ENCODE peak calls at places on chromosomes 3 and 15, in four cellular contexts. A is left ventricle myocardium inferior, O is cardiac muscle cell, E is transverse colon. U is an unnamed sample.

GRCh38 chr3:64501298-64501906 is 186.4 kb downstream of the ADAMTS9 start:
- DNase-seq in O (no peak), A (no peak), E (no peak), U (peak; percentile 57)

GRCh38 chr15:91866971-91867372 is 13.5 kb downstream of the SLCO3A1 start:
- DNase-seq in O (peak; percentile 28), A (peak; percentile 72), E (no peak), U (no peak)

GRCh38 chr15:40821195-40821594 is 7.3 kb downstream of the PPP1R14D start:
- DNase-seq in O (no peak), A (no peak), E (no peak), U (no peak)

GRCh38 chr15:48963524-48964113 is at the start of gene SHC4:
- DNase-seq in E (peak; percentile 34), A (peak; percentile 64), O (peak; percentile 67), U (no peak)

GRCh38 chr3:48595526-48596121 is 495 bp upstream of the COL7A1 start:
- DNase-seq in O (no peak), A (no peak), E (peak; percentile 48), U (no peak)

GRCh38 chr3:52028572-52028971 is 27.8 kb downstream of the DUSP7 start:
- DNase-seq in E (no peak), O (no peak), A (peak; percentile 84), U (no peak)

GRCh38 chr3:148727242-148727641 is 29.5 kb downstream of the AGTR1 start:
- DNase-seq in O (peak; percentile 23), E (peak; percentile 18), A (no peak), U (peak; percentile 74)

GRCh38 chr3:46876313-46877300 is 914 bp upstream of the PTH1R start:
- DNase-seq in A (no peak), O (no peak), E (no peak), U (no peak)

GRCh38 chr15:69474846-69475455 is 22.3 kb downstream of the RPLP1 start:
- DNase-seq in O (no peak), E (no peak), A (no peak), U (no peak)

GRCh38 chr3:110881069-110881468 is 190.5 kb upstream of the NECTIN3 start:
- DNase-seq in O (peak; percentile 4), E (peak; percentile 65), A (peak; percentile 22), U (peak; percentile 40)

GRCh38 chr3:195458188-195458800 is 15.5 kb upstream of the ACAP2 start:
- DNase-seq in O (no peak), E (no peak), A (no peak), U (no peak)

GRCh38 chr15:83846847-83847246 is 192.9 kb downstream of the ADAMTSL3 start:
- DNase-seq in E (no peak), O (no peak), A (no peak), U (no peak)

GRCh38 chr3:48065035-48065434 is 48.8 kb upstream of the MAP4 start:
- DNase-seq in A (no peak), O (no peak), E (no peak), U (no peak)

GRCh38 chr3:79473993-79474392 is 293.8 kb downstream of the ROBO1 start:
- DNase-seq in E (no peak), A (no peak), O (no peak), U (no peak)

GRCh38 chr3:187740446-187741399 is 4.5 kb downstream of the BCL6 start:
- DNase-seq in O (peak; percentile 79), E (peak; percentile 76), A (peak; percentile 79), U (peak; percentile 48)

GRCh38 chr3:172218350-172219323 is 179.3 kb downstream of the FNDC3B start:
- DNase-seq in A (no peak), E (no peak), O (no peak), U (no peak)

GRCh38 chr3:13231781-13232515 is 158.7 kb upstream of the IQSEC1 start:
- DNase-seq in O (peak; percentile 51), E (no peak), A (no peak), U (no peak)

GRCh38 chr3:25441234-25441856 is 13.3 kb downstream of the RARB start:
- DNase-seq in E (peak; percentile 17), O (no peak), A (no peak), U (no peak)

GRCh38 chr3:179658584-179658983 is 5.7 kb downstream of the USP13 start:
- DNase-seq in A (no peak), E (no peak), O (peak; percentile 58), U (no peak)

GRCh38 chr3:170802164-170803151 is 67.5 kb downstream of the RPL22L1 start:
- DNase-seq in O (no peak), E (no peak), A (no peak), U (no peak)

GRCh38 chr3:120821426-120821825 is 78.9 kb downstream of the GTF2E1 start:
- DNase-seq in O (no peak), A (no peak), E (no peak), U (no peak)

GRCh38 chr3:128432898-128433629 is 33.6 kb downstream of the DNAJB8 start:
- DNase-seq in A (no peak), E (no peak), O (peak; percentile 59), U (peak; percentile 42)

GRCh38 chr15:25689592-25689991 is 173.5 kb downstream of the ATP10A start:
- DNase-seq in E (no peak), O (peak; percentile 42), A (no peak), U (peak; percentile 75)

GRCh38 chr3:123728014-123728413 is 143.2 kb upstream of the HACD2 start:
- DNase-seq in E (no peak), O (no peak), A (no peak), U (no peak)

GRCh38 chr3:38117748-38118420 is 19.0 kb downstream of the ACAA1 start:
- DNase-seq in E (peak; percentile 76), O (peak; percentile 32), A (peak; percentile 55), U (peak; percentile 78)

GRCh38 chr15:47461560-47462175 is 255.6 kb upstream of the SEMA6D start:
- DNase-seq in E (no peak), O (no peak), A (no peak), U (no peak)

GRCh38 chr3:194637066-194637465 is 3.8 kb upstream of the TMEM44 start:
- DNase-seq in E (no peak), O (no peak), A (no peak), U (no peak)

GRCh38 chr15:56146756-56147155 is 96.9 kb downstream of the RFX7 start:
- DNase-seq in A (no peak), O (no peak), E (no peak), U (no peak)

GRCh38 chr3:58066842-58067241 is 58.6 kb downstream of the FLNB start:
- DNase-seq in A (no peak), O (no peak), E (no peak), U (no peak)

GRCh38 chr3:20958161-20958560 is 772.2 kb upstream of the SGO1 start:
- DNase-seq in O (no peak), A (no peak), E (no peak), U (no peak)

GRCh38 chr15:88635343-88635742 is 3.5 kb upstream of the ISG20 start:
- DNase-seq in E (peak; percentile 57), O (no peak), A (no peak), U (no peak)
- H3K4me3 ChIP-seq in E (no peak overlapping the region), O (no peak overlapping the region), A (no peak overlapping the region), U (no peak overlapping the region)

GRCh38 chr3:134366221-134366927 is 7.9 kb downstream of the AMOTL2 start:
- DNase-seq in O (no peak), E (no peak), A (no peak), U (no peak)

GRCh38 chr3:134368751-134369105 is 5.5 kb downstream of the AMOTL2 start:
- DNase-seq in A (no peak), O (no peak), E (no peak), U (no peak)

GRCh38 chr3:134366928-134367352 is 7.3 kb downstream of the AMOTL2 start:
- DNase-seq in O (no peak), A (peak; percentile 62), E (no peak), U (no peak)

GRCh38 chr3:134367869-134368750 is 6.1 kb downstream of the AMOTL2 start:
- DNase-seq in E (no peak), O (no peak), A (no peak), U (peak; percentile 79)

GRCh38 chr3:134367412-134367811 is 6.8 kb downstream of the AMOTL2 start:
- DNase-seq in A (no peak), E (no peak), O (no peak), U (no peak)
- TF ChIP-seq CTCF in A (no peak), E (no peak), O (no peak), U (peak; percentile 24)

GRCh38 chr3:27216295-27216694 is 152.9 kb downstream of the NEK10 start:
- DNase-seq in A (no peak), O (no peak), E (no peak), U (no peak)

GRCh38 chr3:27209595-27210264 is 159.5 kb downstream of the NEK10 start:
- DNase-seq in A (no peak), O (no peak), E (no peak), U (no peak)

GRCh38 chr3:27219127-27219860 is 149.9 kb downstream of the NEK10 start:
- DNase-seq in O (no peak), E (peak; percentile 31), A (no peak), U (no peak)

GRCh38 chr3:27216955-27217552 is 152.1 kb downstream of the NEK10 start:
- DNase-seq in A (no peak), O (no peak), E (no peak), U (no peak)

GRCh38 chr3:27213450-27213849 is 155.7 kb downstream of the NEK10 start:
- DNase-seq in A (no peak), E (no peak), O (no peak), U (no peak)
- H3K27ac ChIP-seq in A (no peak overlapping the region), E (no peak overlapping the region), O (no peak overlapping the region), U (no peak overlapping the region)

DNA sequence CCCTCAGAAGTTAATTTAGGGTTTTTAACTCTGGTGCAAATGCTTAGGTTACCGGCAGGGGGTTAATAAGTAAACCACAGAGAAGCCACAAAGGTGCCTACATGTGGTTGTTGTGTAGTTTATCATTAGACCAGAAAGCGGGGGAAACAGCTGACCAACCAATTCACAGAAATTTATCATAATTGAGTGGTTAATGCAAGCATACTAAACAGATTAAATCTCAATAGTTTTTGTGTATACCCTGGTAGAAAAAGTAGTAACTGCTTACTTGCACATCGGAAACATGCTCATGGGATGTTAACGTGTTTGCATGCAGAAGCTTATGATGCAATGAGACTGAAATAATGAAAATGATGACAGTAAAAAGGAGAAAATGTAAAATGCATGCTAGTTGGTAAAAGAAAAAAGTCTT is 316.0 kb downstream of the PTPRG start:
- DNase-seq in O (no peak), A (no peak), E (no peak), U (no peak)
- H3K4me3 ChIP-seq in O (no peak overlapping the region), A (no peak overlapping the region), E (no peak overlapping the region), U (no peak overlapping the region)

GRCh38 chr3:113552851-113553250 is 20.5 kb downstream of the SIDT1 start:
- DNase-seq in E (no peak), O (no peak), A (no peak), U (no peak)
- TF ChIP-seq CTCF in E (no peak), O (no peak), A (no peak), U (no peak)

GRCh38 chr3:53240989-53241972 is 14.5 kb downstream of the TKT start:
- DNase-seq in E (no peak), A (no peak), O (no peak), U (no peak)
- H3K27ac ChIP-seq in E (no peak overlapping the region), A (peak overlapping the region; percentile 71), O (no peak overlapping the region), U (no peak overlapping the region)

GRCh38 chr3:11060500-11061251 is 68.1 kb downstream of the SLC6A1 start:
- DNase-seq in A (peak; percentile 54), E (peak; percentile 63), O (peak; percentile 83), U (peak; percentile 59)
- H3K4me3 ChIP-seq in A (peak overlapping the region; percentile 42), E (no peak overlapping the region), O (peak overlapping the region; percentile 30), U (peak overlapping the region; percentile 36)

U was measured in WERI-Rb-1.